ENCODE peak calls at places on chromosomes 7 and 10, in nine cellular contexts. D is MM.1S, I is IMR-90, F is neuronal stem cell, B is astrocyte, Z is mesendoderm, M is PC-9, A is OCI-LY7, E is A549. J is an unnamed sample.

GRCh38 chr10:33571616-33572015 is 237.1 kb upstream of the NRP1 start:
- DNase-seq in Z (peak), A (no peak), E (no peak), I (peak), F (no peak), B (peak), D (no peak), M (peak), J (no peak)

GRCh38 chr10:52541082-52541481 is 227.0 kb downstream of the DKK1 start:
- DNase-seq in M (peak), E (no peak), F (no peak), Z (no peak), B (peak), A (no peak), I (peak), D (no peak), J (no peak)

GRCh38 chr7:94276797-94277196 is 117.9 kb upstream of the COL1A2 start:
- DNase-seq in D (peak), B (no peak), F (no peak), A (peak), E (peak), I (peak), Z (peak), M (peak), J (no peak)

GRCh38 chr7:4799508-4800268 is 24.3 kb downstream of the AP5Z1 start:
- DNase-seq in M (no peak), I (no peak), B (no peak), F (no peak), A (no peak), D (no peak), E (no peak), Z (no peak), J (peak)

GRCh38 chr10:62769574-62770242 is 34.8 kb upstream of the ADO start:
- DNase-seq in B (no peak), F (no peak), I (peak), Z (peak), E (no peak), D (peak), M (no peak), A (no peak), J (no peak)

GRCh38 chr7:25959168-25959734 is 192.7 kb upstream of the NFE2L3 start:
- DNase-seq in F (no peak), B (no peak), E (no peak), Z (no peak), A (peak), D (no peak), I (no peak), M (no peak), J (no peak)

GRCh38 chr10:69504576-69505250 is 53.4 kb downstream of the TSPAN15 start:
- DNase-seq in E (no peak), D (no peak), F (no peak), A (no peak), I (no peak), Z (no peak), M (no peak), B (no peak), J (no peak)

GRCh38 chr7:114710495-114710894 is 211.4 kb upstream of the MDFIC start:
- DNase-seq in E (no peak), F (no peak), M (no peak), D (no peak), A (no peak), Z (peak), B (no peak), I (no peak), J (no peak)

GRCh38 chr7:99843808-99844207 is 16.0 kb downstream of the CYP3A43 start:
- DNase-seq in M (no peak), A (no peak), B (no peak), Z (no peak), I (no peak), F (no peak), E (no peak), D (no peak), J (no peak)

GRCh38 chr7:50446542-50446960 is 3.6 kb downstream of the FIGNL1 start:
- DNase-seq in D (no peak), B (peak), M (peak), E (no peak), I (peak), Z (peak), F (no peak), A (no peak), J (no peak)

GRCh38 chr10:123550680-123551096 is 115.5 kb upstream of the GPR26 start:
- DNase-seq in B (no peak), I (no peak), A (no peak), M (no peak), E (no peak), D (no peak), Z (no peak), F (no peak), J (no peak)

GRCh38 chr10:86775056-86775858 is 18.8 kb downstream of the BMPR1A start:
- DNase-seq in A (no peak), B (no peak), Z (peak), E (no peak), D (no peak), M (no peak), I (peak), F (no peak), J (no peak)

GRCh38 chr7:96217147-96217546 is 104.8 kb downstream of the SLC25A13 start:
- DNase-seq in D (no peak), I (no peak), M (no peak), A (no peak), B (no peak), E (no peak), Z (no peak), F (no peak), J (no peak)

GRCh38 chr10:6416892-6417512 is 163.1 kb downstream of the PRKCQ start:
- DNase-seq in M (no peak), F (peak), A (peak), D (peak), E (peak), Z (peak), I (peak), B (peak), J (no peak)

GRCh38 chr10:96017227-96017687 is 26.1 kb upstream of the CCNJ start:
- DNase-seq in Z (peak), M (peak), E (peak), D (peak), B (peak), F (peak), A (peak), I (peak), J (peak)

GRCh38 chr7:45187089-45187945 is 29.7 kb downstream of the RAMP3 start:
- DNase-seq in M (no peak), F (no peak), Z (peak), E (no peak), B (no peak), I (no peak), D (no peak), A (no peak), J (no peak)

GRCh38 chr10:72834183-72834825 is 59.2 kb upstream of the OIT3 start:
- DNase-seq in A (peak), F (peak), E (peak), B (peak), I (peak), M (peak), D (peak), Z (peak), J (no peak)

GRCh38 chr7:7868245-7868899 is 100.2 kb upstream of the GLCCI1 start:
- DNase-seq in F (no peak), M (no peak), E (no peak), D (no peak), Z (no peak), I (no peak), B (no peak), A (peak), J (no peak)

GRCh38 chr7:87316846-87317545 is 28.5 kb upstream of the CROT start:
- DNase-seq in D (no peak), B (peak), F (no peak), A (no peak), E (peak), Z (no peak), I (peak), M (peak), J (no peak)

GRCh38 chr10:3277566-3277965 is 105.0 kb upstream of the PITRM1 start:
- DNase-seq in Z (no peak), B (no peak), M (no peak), F (no peak), A (no peak), I (no peak), D (no peak), E (no peak), J (no peak)

GRCh38 chr10:49277973-49278372 is 21.0 kb upstream of the C10orf71 start:
- DNase-seq in B (no peak), F (no peak), E (no peak), Z (no peak), I (no peak), M (no peak), A (peak), D (no peak), J (no peak)

GRCh38 chr10:83574770-83575169 is 564.5 kb upstream of the GHITM start:
- DNase-seq in M (no peak), E (no peak), D (peak), F (no peak), I (no peak), B (no peak), Z (no peak), A (no peak), J (no peak)

GRCh38 chr7:43868681-43869017 is 668 bp downstream of the MRPS24 start:
- DNase-seq in D (peak), E (no peak), M (no peak), Z (no peak), A (no peak), B (no peak), F (no peak), I (no peak), J (no peak)

GRCh38 chr10:60704480-60704879 is 73.8 kb upstream of the CDK1 start:
- DNase-seq in E (no peak), Z (no peak), M (no peak), I (no peak), D (no peak), B (no peak), F (no peak), A (no peak), J (no peak)
- H3K4me2 ChIP-seq in E (peak), Z (no peak), M (no peak), I (no peak), D (no peak), B (no peak), F (no peak), A (no peak), J (no peak)

GRCh38 chr7:156003220-156004162 is 191.2 kb upstream of the SHH start:
- DNase-seq in E (no peak), I (no peak), M (no peak), Z (no peak), D (no peak), F (no peak), B (no peak), A (no peak), J (peak)
- H3K4me2 ChIP-seq in E (no peak), I (no peak), M (no peak), Z (no peak), D (no peak), F (no peak), B (no peak), A (no peak), J (no peak)

DNA sequence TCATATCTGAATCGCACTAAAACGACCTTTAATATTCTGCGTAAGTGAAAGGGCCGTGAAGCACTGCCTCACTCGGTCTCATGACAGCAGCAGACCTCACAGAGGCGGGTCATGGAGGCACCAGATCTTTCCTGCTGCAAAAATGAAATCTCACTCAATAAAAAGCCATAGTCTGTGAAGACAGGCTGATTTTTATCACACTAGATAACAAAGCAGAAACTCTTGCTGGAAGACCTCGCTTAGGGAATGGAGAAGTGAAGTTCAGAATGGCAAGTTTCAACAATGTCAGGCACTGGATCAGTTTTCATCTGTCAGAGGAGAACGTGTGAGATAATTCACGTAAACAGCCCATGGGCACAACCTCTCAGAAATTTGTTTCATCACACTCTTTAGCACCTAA is 8.0 kb downstream of the SEPHS1 start:
- DNase-seq in B (no peak), I (no peak), A (no peak), D (no peak), E (no peak), F (no peak), M (no peak), Z (no peak), J (no peak)
- H3K4me2 ChIP-seq in B (no peak), I (peak), A (peak), D (peak), E (no peak), F (no peak), M (no peak), Z (no peak), J (peak)

GRCh38 chr7:70726951-70727378 is 405.0 kb upstream of the GALNT17 start:
- DNase-seq in B (no peak), M (no peak), E (no peak), I (no peak), Z (no peak), F (no peak), D (no peak), A (no peak), J (no peak)
- H3K4me2 ChIP-seq in B (no peak), M (no peak), E (no peak), I (no peak), Z (no peak), F (no peak), D (no peak), A (no peak), J (no peak)

J was measured in H9.